ENCODE peak calls at places on chromosomes 6 and 20, in six cellular contexts. One of them, this sample, is unnamed.

GRCh38 chr6:153215242-153215641 is 84.2 kb upstream of the RGS17 start:
- DNase-seq in glutamatergic neuron: peak
- DNase-seq in anterior cingulate cortex: no peak
- DNase-seq in OCI-M1: no peak
- DNase-seq in NCI-H460: no peak
- DNase-seq in colonic mucosa: no peak
- DNase-seq in this sample: no peak

GRCh38 chr6:41705996-41706835 is 29.2 kb downstream of the TFEB start:
- DNase-seq in colonic mucosa: peak
- DNase-seq in NCI-H460: peak
- DNase-seq in anterior cingulate cortex: peak
- DNase-seq in OCI-M1: peak
- DNase-seq in glutamatergic neuron: peak
- DNase-seq in this sample: no peak

GRCh38 chr20:37392441-37393195 is 46.7 kb downstream of the SRC start:
- DNase-seq in anterior cingulate cortex: no peak
- DNase-seq in NCI-H460: no peak
- DNase-seq in OCI-M1: peak
- DNase-seq in glutamatergic neuron: no peak
- DNase-seq in colonic mucosa: no peak
- DNase-seq in this sample: no peak

GRCh38 chr6:44561062-44561591 is 173.6 kb downstream of the CDC5L start:
- DNase-seq in anterior cingulate cortex: no peak
- DNase-seq in glutamatergic neuron: no peak
- DNase-seq in colonic mucosa: no peak
- DNase-seq in OCI-M1: no peak
- DNase-seq in NCI-H460: no peak
- DNase-seq in this sample: no peak

GRCh38 chr6:36104836-36105235 is 25.5 kb upstream of the MAPK13 start:
- DNase-seq in colonic mucosa: no peak
- DNase-seq in anterior cingulate cortex: no peak
- DNase-seq in glutamatergic neuron: no peak
- DNase-seq in OCI-M1: no peak
- DNase-seq in NCI-H460: no peak
- DNase-seq in this sample: no peak

GRCh38 chr6:37317312-37318038 is 36.3 kb upstream of the RNF8 start:
- DNase-seq in OCI-M1: no peak
- DNase-seq in anterior cingulate cortex: no peak
- DNase-seq in glutamatergic neuron: no peak
- DNase-seq in colonic mucosa: no peak
- DNase-seq in NCI-H460: no peak
- DNase-seq in this sample: no peak

GRCh38 chr20:50578061-50578777 is 68.0 kb downstream of the PTPN1 start:
- DNase-seq in anterior cingulate cortex: no peak
- DNase-seq in OCI-M1: no peak
- DNase-seq in glutamatergic neuron: no peak
- DNase-seq in colonic mucosa: peak
- DNase-seq in NCI-H460: no peak
- DNase-seq in this sample: no peak

GRCh38 chr6:135251416-135251815 is 70.3 kb downstream of the MYB start:
- DNase-seq in colonic mucosa: peak
- DNase-seq in NCI-H460: no peak
- DNase-seq in glutamatergic neuron: no peak
- DNase-seq in anterior cingulate cortex: no peak
- DNase-seq in OCI-M1: no peak
- DNase-seq in this sample: no peak

GRCh38 chr6:110002676-110003075 is 24.6 kb downstream of the GPR6 start:
- DNase-seq in glutamatergic neuron: no peak
- DNase-seq in NCI-H460: no peak
- DNase-seq in anterior cingulate cortex: no peak
- DNase-seq in colonic mucosa: no peak
- DNase-seq in OCI-M1: no peak
- DNase-seq in this sample: no peak

GRCh38 chr6:77040566-77041195 is 422.6 kb downstream of the HTR1B start:
- DNase-seq in anterior cingulate cortex: no peak
- DNase-seq in colonic mucosa: no peak
- DNase-seq in OCI-M1: no peak
- DNase-seq in NCI-H460: no peak
- DNase-seq in glutamatergic neuron: no peak
- DNase-seq in this sample: no peak

GRCh38 chr6:160990847-160991410 is 640 bp upstream of the MAP3K4 start:
- DNase-seq in anterior cingulate cortex: no peak
- DNase-seq in NCI-H460: no peak
- DNase-seq in glutamatergic neuron: no peak
- DNase-seq in colonic mucosa: no peak
- DNase-seq in OCI-M1: no peak
- DNase-seq in this sample: no peak

GRCh38 chr20:55800501-55800900 is 204.8 kb downstream of the CBLN4 start:
- DNase-seq in glutamatergic neuron: no peak
- DNase-seq in NCI-H460: no peak
- DNase-seq in colonic mucosa: no peak
- DNase-seq in OCI-M1: no peak
- DNase-seq in anterior cingulate cortex: no peak
- DNase-seq in this sample: no peak

This sample was measured in T follicular helper cell.